ENCODE peak calls at places on chromosome 5, in seven cellular contexts. O is GM12878, B is IMR-90, G is Peyer's patch, D is thyroid gland, I is stomach, T is K562. E is an unnamed sample.

GRCh38 chr5:28779161-28779754 is 1740.9 kb upstream of the CDH9 start:
- DNase-seq in D (no peak), I (no peak), G (no peak), T (no peak), B (no peak), O (no peak), E (no peak)

GRCh38 chr5:128464596-128464995 is 73.4 kb downstream of the FBN2 start:
- DNase-seq in D (peak), T (no peak), I (no peak), G (no peak), O (no peak), B (no peak), E (no peak)

GRCh38 chr5:75985077-75985476 is 98.1 kb upstream of the SV2C start:
- DNase-seq in I (no peak), O (no peak), D (no peak), G (no peak), B (no peak), T (no peak), E (no peak)

GRCh38 chr5:159041754-159042153 is 58.0 kb downstream of the EBF1 start:
- DNase-seq in I (no peak), D (no peak), G (no peak), B (no peak), O (no peak), T (no peak), E (no peak)

GRCh38 chr5:73544429-73545402 is 20.7 kb downstream of the ANKRA2 start:
- DNase-seq in G (peak), D (peak), B (no peak), O (no peak), I (peak), T (no peak), E (peak)

GRCh38 chr5:78758169-78758839 is 109.7 kb upstream of the LHFPL2 start:
- DNase-seq in D (no peak), O (peak), G (no peak), T (peak), I (no peak), B (peak), E (no peak)

GRCh38 chr5:120817044-120817985 is 353.2 kb downstream of the PRR16 start:
- DNase-seq in O (no peak), G (no peak), I (no peak), B (peak), D (no peak), T (no peak), E (no peak)

GRCh38 chr5:178433273-178433775 is 156.9 kb downstream of the COL23A1 start:
- DNase-seq in D (peak), T (no peak), O (no peak), G (no peak), B (no peak), I (no peak), E (peak)

GRCh38 chr5:71924980-71925379 is 182.3 kb upstream of the MAP1B start:
- DNase-seq in G (no peak), B (peak), O (no peak), D (no peak), T (no peak), I (no peak), E (no peak)

GRCh38 chr5:61440086-61440485 is 108.0 kb downstream of the ZSWIM6 start:
- DNase-seq in T (no peak), I (no peak), G (no peak), O (no peak), D (no peak), B (no peak), E (no peak)

GRCh38 chr5:177132504-177133118 is 962 bp upstream of the NSD1 start:
- DNase-seq in G (no peak), T (no peak), D (peak), I (no peak), O (no peak), B (no peak), E (no peak)

GRCh38 chr5:81286059-81286617 is 15.2 kb upstream of the ZCCHC9 start:
- DNase-seq in I (no peak), O (no peak), B (no peak), T (no peak), D (peak), G (no peak), E (no peak)

GRCh38 chr5:68285857-68286611 is 70.5 kb downstream of the PIK3R1 start:
- DNase-seq in O (no peak), D (no peak), T (peak), I (no peak), B (peak), G (no peak), E (no peak)

GRCh38 chr5:65790371-65791163 is 68.6 kb downstream of the NLN start:
- DNase-seq in O (no peak), I (no peak), D (no peak), B (no peak), T (no peak), G (no peak), E (no peak)

GRCh38 chr5:177427919-177428573 is 1.6 kb downstream of the GRK6 start:
- DNase-seq in B (no peak), D (no peak), T (peak), G (peak), O (no peak), I (no peak), E (no peak)

GRCh38 chr5:110815916-110816605 is 77.3 kb downstream of the SLC25A46 start:
- DNase-seq in G (no peak), I (no peak), D (no peak), O (no peak), T (no peak), B (peak), E (no peak)

GRCh38 chr5:43702815-43703214 is 99.8 kb downstream of the NNT start:
- DNase-seq in B (peak), O (no peak), T (peak), G (no peak), D (no peak), I (no peak), E (no peak)

GRCh38 chr5:565782-566445 is 41.7 kb upstream of the SLC9A3 start:
- DNase-seq in O (no peak), I (no peak), D (peak), G (peak), T (no peak), B (peak), E (no peak)

GRCh38 chr5:17343675-17344074 is 126.2 kb downstream of the BASP1 start:
- DNase-seq in B (peak), O (peak), D (no peak), G (no peak), I (no peak), T (no peak), E (no peak)

GRCh38 chr5:172920447-172920849 is 38.8 kb upstream of the RPL26L1 start:
- DNase-seq in B (peak), I (no peak), G (no peak), O (no peak), T (peak), D (no peak), E (peak)

GRCh38 chr5:103466494-103466893 is 96.1 kb downstream of the NUDT12 start:
- DNase-seq in T (no peak), O (no peak), B (peak), D (no peak), I (no peak), G (no peak), E (no peak)

GRCh38 chr5:91266184-91266705 is 116.9 kb downstream of the ARRDC3 start:
- DNase-seq in D (no peak), B (peak), G (no peak), I (no peak), O (no peak), T (peak), E (no peak)

GRCh38 chr5:14071433-14071832 is 71.7 kb upstream of the TRIO start:
- DNase-seq in G (no peak), T (no peak), O (no peak), D (no peak), I (no peak), B (peak), E (no peak)
- TF ChIP-seq POLR2A in G (no peak), T (no peak), O (no peak), D (no peak), I (no peak), B (no peak), E (no peak)

GRCh38 chr5:10567781-10568321 is 4.0 kb downstream of the ANKRD33B start:
- DNase-seq in G (no peak), T (no peak), D (no peak), O (no peak), I (no peak), B (peak), E (no peak)

GRCh38 chr5:10565785-10566506 is 2.1 kb downstream of the ANKRD33B start:
- DNase-seq in D (no peak), I (no peak), B (no peak), O (no peak), T (no peak), G (no peak), E (no peak)

GRCh38 chr5:10564838-10565784 is 1.2 kb downstream of the ANKRD33B start:
- DNase-seq in O (no peak), G (no peak), T (peak), B (no peak), D (no peak), I (no peak), E (no peak)

GRCh38 chr5:10566556-10567068 is 2.7 kb downstream of the ANKRD33B start:
- DNase-seq in D (no peak), O (no peak), T (no peak), I (no peak), G (no peak), B (no peak), E (no peak)

DNA sequence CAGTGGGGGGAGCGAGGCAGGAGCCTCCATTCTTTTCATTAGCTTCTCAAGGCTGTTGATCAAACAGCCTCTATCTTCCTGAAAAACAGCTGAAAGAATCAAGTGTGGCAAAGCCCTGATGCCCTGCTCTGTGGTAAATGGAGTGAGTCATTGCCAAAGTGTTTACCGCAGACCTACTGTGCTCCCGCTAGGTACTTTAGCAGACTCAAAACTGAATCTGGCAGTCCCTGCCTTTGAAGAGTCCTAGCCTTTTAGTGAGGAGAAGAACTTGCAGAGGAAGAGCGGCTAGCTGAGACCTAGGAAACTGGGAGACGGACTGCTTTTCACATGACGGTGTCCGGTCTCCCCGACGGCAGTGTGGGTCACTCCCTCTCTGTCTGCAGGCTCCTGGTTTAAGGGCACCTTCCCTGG is 3.3 kb downstream of the ANKRD33B start:
- DNase-seq in I (no peak), T (no peak), O (no peak), B (no peak), D (no peak), G (no peak), E (peak)
- H3K4me3 ChIP-seq in I (peak), T (no peak), O (peak), B (no peak), D (no peak), G (peak), E (no peak)

DNA sequence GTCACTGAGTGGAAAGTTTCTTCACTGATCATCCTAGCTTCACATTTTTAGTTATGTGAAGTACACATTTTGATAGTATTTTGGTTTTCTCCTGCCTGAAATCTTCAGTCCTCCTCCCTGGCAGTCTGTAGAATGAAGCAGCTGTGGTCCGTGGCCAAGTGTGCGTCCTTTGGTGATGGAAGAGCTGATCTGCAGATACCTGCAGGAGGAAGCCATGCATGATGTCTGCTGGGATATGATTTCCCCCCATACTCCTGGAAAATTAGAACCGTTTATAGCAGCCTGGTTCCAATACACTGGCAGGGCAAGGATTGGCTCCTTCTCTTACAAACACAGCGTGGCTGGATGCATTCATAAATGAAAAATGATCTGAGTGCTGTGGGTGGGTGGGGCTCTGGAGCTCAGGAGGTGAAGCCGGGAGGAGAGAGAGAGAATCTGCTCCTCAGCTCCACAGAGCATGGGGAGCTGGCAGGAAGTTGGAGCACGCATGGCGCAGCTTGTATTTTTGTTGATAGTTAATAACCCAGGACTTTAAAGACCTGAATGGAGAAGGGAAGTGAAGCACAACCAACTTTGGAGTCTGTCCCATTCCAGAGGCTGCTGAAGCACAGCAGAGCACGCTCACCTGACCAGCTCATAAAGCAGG is 238.3 kb downstream of the GOLPH3 start:
- DNase-seq in B (no peak), D (peak), O (no peak), G (no peak), T (no peak), I (peak), E (no peak)
- TF ChIP-seq POLR2A in B (no peak), D (no peak), O (no peak), G (no peak), T (no peak), I (no peak), E (no peak)

GRCh38 chr5:146726020-146726419 is 152.5 kb downstream of the PPP2R2B start:
- DNase-seq in I (no peak), O (no peak), G (no peak), D (no peak), T (no peak), B (no peak), E (no peak)
- H3K4me3 ChIP-seq in I (no peak), O (no peak), G (no peak), D (no peak), T (no peak), B (no peak), E (no peak)